ENCODE peak calls at places on chromosome 7, in six cellular contexts. P is mucosa of descending colon, G is OCI-LY7, N is colonic mucosa, E is psoas muscle, J is mammary epithelial cell. B is an unnamed sample. For H3K4me1, the result is how much of the 10 kb centered on the place peaks cover.

GRCh38 chr7:107167483-107168232 is 1.1 kb upstream of the HBP1 start:
- DNase-seq in P (no peak), G (peak), N (peak), E (no peak), J (peak), B (peak)

GRCh38 chr7:9091282-9091681 is 657.9 kb downstream of the NXPH1 start:
- DNase-seq in P (no peak), G (peak), N (no peak), E (no peak), J (no peak), B (no peak)

GRCh38 chr7:5428470-5429252 is 5.0 kb upstream of the TNRC18 start:
- DNase-seq in P (peak), G (no peak), N (peak), E (peak), J (peak), B (no peak)

GRCh38 chr7:156751319-156751718 is 110.7 kb downstream of the RNF32 start:
- DNase-seq in P (no peak), G (no peak), N (no peak), E (no peak), J (peak), B (no peak)

GRCh38 chr7:83410989-83411591 is 237.8 kb downstream of the SEMA3E start:
- DNase-seq in P (no peak), G (peak), N (no peak), E (no peak), J (peak), B (peak)

GRCh38 chr7:10121641-10122040 is 852.0 kb upstream of the PHF14 start:
- DNase-seq in P (no peak), G (no peak), N (no peak), E (no peak), J (no peak), B (no peak)

GRCh38 chr7:122397381-122397780 is 92.8 kb upstream of the FEZF1 start:
- DNase-seq in P (no peak), G (no peak), N (no peak), E (no peak), J (no peak), B (no peak)

GRCh38 chr7:158495780-158496179 is 91.8 kb downstream of the PTPRN2 start:
- DNase-seq in P (no peak), G (peak), N (no peak), E (no peak), J (no peak), B (no peak)

GRCh38 chr7:46811529-46811928 is 770.4 kb downstream of the TNS3 start:
- DNase-seq in P (no peak), G (no peak), N (peak), E (no peak), J (peak), B (no peak)

GRCh38 chr7:98551541-98552273 is 65.4 kb upstream of the NPTX2 start:
- DNase-seq in P (no peak), G (no peak), N (peak), E (no peak), J (no peak), B (no peak)

GRCh38 chr7:1639071-1639470 is 31.0 kb upstream of the ELFN1 start:
- DNase-seq in P (peak), G (no peak), N (no peak), E (no peak), J (no peak), B (no peak)

GRCh38 chr7:35250941-35251340 is 3.0 kb downstream of the TBX20 start:
- DNase-seq in P (no peak), G (no peak), N (no peak), E (no peak), J (no peak), B (no peak)

GRCh38 chr7:16740996-16741395 is 12.6 kb upstream of the TSPAN13 start:
- DNase-seq in P (no peak), G (no peak), N (no peak), E (no peak), J (no peak), B (no peak)

GRCh38 chr7:82029236-82029635 is 259.4 kb upstream of the HGF start:
- DNase-seq in P (no peak), G (no peak), N (no peak), E (no peak), J (no peak), B (no peak)

GRCh38 chr7:28174901-28175661 is 5.5 kb downstream of the JAZF1 start:
- DNase-seq in P (no peak), G (no peak), N (no peak), E (no peak), J (no peak), B (no peak)

GRCh38 chr7:29480456-29480855 is 83.2 kb upstream of the PRR15 start:
- DNase-seq in P (no peak), G (no peak), N (no peak), E (no peak), J (no peak), B (no peak)

GRCh38 chr7:143958781-143959180 is 4.1 kb downstream of the OR2F1 start:
- DNase-seq in P (no peak), G (no peak), N (no peak), E (no peak), J (no peak), B (no peak)

GRCh38 chr7:22447759-22448158 is 52.2 kb downstream of the STEAP1B start:
- DNase-seq in P (no peak), G (peak), N (no peak), E (no peak), J (no peak), B (no peak)

GRCh38 chr7:112204776-112205347 is 1.3 kb downstream of the DOCK4 start:
- DNase-seq in P (no peak), G (peak), N (peak), E (no peak), J (peak), B (no peak)

GRCh38 chr7:135168001-135168400 is 2.5 kb downstream of the CYREN start:
- DNase-seq in P (no peak), G (no peak), N (no peak), E (peak), J (no peak), B (no peak)

GRCh38 chr7:36283711-36284130 is 105.9 kb upstream of the ANLN start:
- DNase-seq in P (peak), G (peak), N (no peak), E (peak), J (no peak), B (no peak)

GRCh38 chr7:95190515-95190914 is 133.8 kb downstream of the PON1 start:
- DNase-seq in P (no peak), G (no peak), N (no peak), E (no peak), J (peak), B (no peak)

GRCh38 chr7:34596887-34597286 is 61.1 kb upstream of the NPSR1 start:
- DNase-seq in P (no peak), G (no peak), N (no peak), E (no peak), J (peak), B (no peak)

GRCh38 chr7:134331393-134331792 is 14.7 kb upstream of the SLC35B4 start:
- DNase-seq in P (no peak), G (no peak), N (no peak), E (no peak), J (no peak), B (no peak)

GRCh38 chr7:134070673-134071072 is 56.5 kb upstream of the LRGUK start:
- DNase-seq in P (no peak), G (no peak), N (no peak), E (no peak), J (no peak), B (no peak)

GRCh38 chr7:134311807-134312206 is 4.9 kb downstream of the SLC35B4 start:
- DNase-seq in P (no peak), G (no peak), N (no peak), E (no peak), J (no peak), B (no peak)

GRCh38 chr7:20310963-20311742 is 19.5 kb upstream of the ITGB8 start:
- DNase-seq in P (no peak), G (peak), N (no peak), E (no peak), J (peak), B (no peak)

GRCh38 chr7:25633420-25633819 is 405.1 kb upstream of the NPVF start:
- DNase-seq in P (no peak), G (no peak), N (no peak), E (no peak), J (no peak), B (no peak)

GRCh38 chr7:29421010-29421956 is 142.4 kb upstream of the PRR15 start:
- DNase-seq in P (no peak), G (no peak), N (no peak), E (no peak), J (no peak), B (no peak)

GRCh38 chr7:122886357-122887081 is at the start of gene CADPS2:
- DNase-seq in P (peak), G (no peak), N (peak), E (peak), J (peak), B (no peak)

GRCh38 chr7:133662830-133663229 is 410.0 kb downstream of the EXOC4 start:
- DNase-seq in P (no peak), G (no peak), N (no peak), E (no peak), J (no peak), B (no peak)

GRCh38 chr7:134690016-134690415 is 43.4 kb downstream of the BPGM start:
- DNase-seq in P (no peak), G (no peak), N (no peak), E (no peak), J (no peak), B (no peak)

GRCh38 chr7:130021105-130021834 is 29.9 kb downstream of the ZC3HC1 start:
- DNase-seq in P (no peak), G (no peak), N (no peak), E (peak), J (no peak), B (no peak)

GRCh38 chr7:147485660-147486210 is 1104.8 kb upstream of the C7orf33 start:
- DNase-seq in P (no peak), G (no peak), N (no peak), E (no peak), J (no peak), B (no peak)

GRCh38 chr7:144842377-144842851 is 6.6 kb upstream of the TPK1 start:
- DNase-seq in P (peak), G (no peak), N (peak), E (no peak), J (peak), B (no peak)

GRCh38 chr7:42763137-42763551 is 148.7 kb downstream of the C7orf25 start:
- DNase-seq in P (no peak), G (no peak), N (no peak), E (no peak), J (peak), B (no peak)
- H3K4me1 ChIP-seq in P (under half), G (under half), N (under half), E (under half), J (under half), B (under half)

DNA sequence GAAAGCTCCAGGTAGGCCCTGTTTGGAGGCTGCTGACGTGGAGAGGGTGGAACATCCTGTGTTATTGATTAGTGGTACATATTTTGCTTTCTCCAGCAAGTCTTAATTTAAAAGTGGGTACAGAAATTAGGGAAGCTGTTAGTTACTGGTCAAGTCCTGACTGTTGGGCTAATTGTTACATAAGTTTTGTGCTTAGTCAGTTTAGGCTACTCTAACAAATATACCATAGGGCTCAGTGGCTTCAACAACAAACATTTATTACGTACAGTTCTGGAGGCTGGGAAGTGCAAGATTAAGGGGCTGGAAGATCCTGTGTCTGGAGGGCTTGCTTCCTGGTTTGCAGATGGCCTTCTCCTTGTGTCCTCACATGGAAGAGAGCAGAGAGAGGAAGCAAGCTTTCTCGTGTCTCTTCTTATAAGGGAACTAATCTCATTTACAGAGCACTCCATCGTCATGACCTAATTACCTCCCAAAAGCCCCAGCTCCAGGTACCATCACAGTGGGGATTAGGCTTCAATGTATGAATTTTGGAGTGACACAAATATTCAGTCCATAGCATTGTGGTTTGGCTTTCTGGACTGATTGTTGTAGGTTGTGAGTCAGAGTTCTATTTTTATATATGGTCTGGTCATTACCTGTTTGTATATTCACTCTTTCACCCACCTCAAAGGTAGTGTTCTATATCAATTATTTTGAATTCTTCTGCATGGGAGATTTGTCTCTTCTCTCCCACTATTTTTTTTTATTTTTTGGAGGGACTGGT is 17.0 kb downstream of the ST7 start:
- DNase-seq in P (no peak), G (no peak), N (no peak), E (no peak), J (no peak), B (no peak)
- H3K4me3 ChIP-seq in P (no peak), G (no peak), N (no peak), E (no peak), J (no peak), B (no peak)

DNA sequence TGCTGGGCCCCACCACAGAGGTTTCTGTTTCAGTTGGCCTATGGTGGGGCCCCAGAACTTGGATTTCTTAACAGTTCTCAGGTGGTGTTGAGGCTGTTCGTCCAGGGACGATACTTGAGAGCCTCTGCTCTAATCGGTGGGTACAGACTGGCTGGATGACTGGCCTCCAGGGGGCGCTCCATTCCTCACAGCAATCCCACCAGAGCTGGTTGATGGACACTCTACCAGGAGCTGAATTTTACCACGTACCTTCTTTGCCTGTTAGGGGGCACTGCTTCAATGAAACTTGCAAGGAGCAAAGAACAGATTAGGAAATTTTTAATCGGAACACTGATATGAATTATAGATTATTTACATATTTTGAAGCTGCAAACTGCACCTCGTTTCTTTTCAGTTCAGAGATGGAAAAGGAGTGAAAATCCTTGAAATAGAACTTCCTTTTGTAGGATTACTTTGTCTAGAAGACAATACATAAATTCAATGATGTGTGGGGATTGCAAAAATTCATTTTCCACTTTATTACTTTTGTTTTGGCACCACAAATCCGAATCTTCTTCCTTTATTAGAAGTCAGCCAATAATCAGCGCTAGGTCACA is 44.8 kb downstream of the KBTBD2 start:
- DNase-seq in P (peak), G (peak), N (peak), E (peak), J (peak), B (peak)
- TF ChIP-seq CTCF in P (peak), G (peak), N (peak), E (peak), J (peak), B (peak)

GRCh38 chr7:50684702-50685074 is 98.0 kb downstream of the GRB10 start:
- DNase-seq in P (no peak), G (no peak), N (no peak), E (no peak), J (no peak), B (no peak)
- H3K4me1 ChIP-seq in P (under half), G (under half), N (under half), E (half or more), J (under half), B (under half)

GRCh38 chr7:100627238-100627549 is 14.2 kb downstream of the TFR2 start:
- DNase-seq in P (no peak), G (no peak), N (no peak), E (no peak), J (no peak), B (no peak)
- H3K4me3 ChIP-seq in P (no peak), G (peak), N (no peak), E (no peak), J (no peak), B (no peak)

DNA sequence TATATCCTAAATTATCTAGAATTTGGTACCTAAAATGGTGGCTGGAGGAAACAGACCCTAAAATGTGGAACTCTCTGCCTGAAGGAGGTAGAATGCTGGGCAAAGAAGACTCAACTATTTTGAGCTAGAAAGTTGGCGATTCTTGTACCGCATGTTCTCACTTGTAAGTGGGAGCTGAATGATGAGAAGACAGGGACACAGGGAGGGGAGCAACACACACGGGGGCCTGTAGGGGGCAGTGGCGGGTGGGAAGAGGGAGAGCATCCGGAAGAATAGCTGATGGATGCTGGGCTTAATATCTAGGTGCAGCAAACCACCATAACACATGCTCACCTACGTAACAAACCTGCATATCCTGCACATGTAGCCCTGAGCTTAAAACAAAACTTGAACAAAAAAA is 250.6 kb downstream of the CALN1 start:
- DNase-seq in P (no peak), G (no peak), N (no peak), E (no peak), J (no peak), B (no peak)
- TF ChIP-seq CTCF in P (no peak), G (peak), N (no peak), E (no peak), J (no peak), B (peak)

DNA sequence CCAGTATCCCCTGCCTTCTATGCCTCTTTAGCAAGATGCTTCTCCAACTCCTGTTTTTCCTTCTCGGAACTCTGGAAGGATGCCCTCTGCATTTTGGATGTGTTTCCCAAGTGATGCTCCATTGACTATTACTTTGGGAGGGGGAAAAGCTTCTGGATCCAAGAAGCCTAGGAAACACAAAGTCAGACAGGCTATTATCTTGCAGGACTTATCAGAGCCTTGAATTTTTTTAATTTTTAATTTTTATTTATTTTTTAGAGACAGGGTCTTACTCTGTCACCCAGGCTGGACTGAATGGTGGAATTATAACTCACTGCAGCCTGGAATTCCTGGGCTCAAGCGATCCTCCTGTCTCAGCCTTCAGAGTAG is 21.1 kb downstream of the TMEM270 start:
- DNase-seq in P (no peak), G (no peak), N (no peak), E (no peak), J (no peak), B (no peak)
- H3K4me1 ChIP-seq in P (under half), G (under half), N (under half), E (under half), J (under half), B (under half)

B was measured in Panc1.